ENCODE peak calls at places on chromosome 2, in five cellular contexts. One of them, this sample, is unnamed.

GRCh38 chr2:232418466-232419244 is 12.0 kb downstream of the ALPG start:
- DNase-seq in HepG2: no peak
- DNase-seq in HCT116: no peak
- DNase-seq in H1: no peak
- DNase-seq in K562: no peak
- DNase-seq in this sample: no peak

GRCh38 chr2:168348076-168348475 is 100.7 kb upstream of the STK39 start:
- DNase-seq in K562: peak
- DNase-seq in H1: no peak
- DNase-seq in HCT116: peak
- DNase-seq in HepG2: peak
- DNase-seq in this sample: no peak

GRCh38 chr2:191666733-191667132 is 11.2 kb upstream of the NABP1 start:
- DNase-seq in HepG2: no peak
- DNase-seq in H1: no peak
- DNase-seq in HCT116: no peak
- DNase-seq in K562: no peak
- DNase-seq in this sample: peak

GRCh38 chr2:232315049-232315922 is 63.3 kb upstream of the ALPP start:
- DNase-seq in K562: no peak
- DNase-seq in HCT116: no peak
- DNase-seq in HepG2: no peak
- DNase-seq in H1: no peak
- DNase-seq in this sample: peak

GRCh38 chr2:23651187-23651983 is 266.4 kb downstream of the KLHL29 start:
- DNase-seq in K562: no peak
- DNase-seq in HCT116: no peak
- DNase-seq in H1: no peak
- DNase-seq in HepG2: peak
- DNase-seq in this sample: no peak

GRCh38 chr2:15486770-15487169 is 74.4 kb downstream of the NBAS start:
- DNase-seq in HepG2: no peak
- DNase-seq in H1: no peak
- DNase-seq in K562: no peak
- DNase-seq in HCT116: no peak
- DNase-seq in this sample: no peak

GRCh38 chr2:119028327-119029174 is 86.6 kb downstream of the MARCO start:
- DNase-seq in HepG2: peak
- DNase-seq in H1: no peak
- DNase-seq in K562: peak
- DNase-seq in HCT116: peak
- DNase-seq in this sample: no peak

GRCh38 chr2:118943286-118943685 is 1.3 kb downstream of the MARCO start:
- DNase-seq in K562: no peak
- DNase-seq in H1: no peak
- DNase-seq in HCT116: no peak
- DNase-seq in HepG2: no peak
- DNase-seq in this sample: no peak

GRCh38 chr2:234392230-234392629 is 104.7 kb downstream of the ARL4C start:
- DNase-seq in HepG2: no peak
- DNase-seq in K562: no peak
- DNase-seq in HCT116: no peak
- DNase-seq in H1: no peak
- DNase-seq in this sample: no peak

GRCh38 chr2:208037564-208038487 is 12.5 kb upstream of the PLEKHM3 start:
- DNase-seq in HCT116: no peak
- DNase-seq in H1: no peak
- DNase-seq in K562: no peak
- DNase-seq in HepG2: no peak
- DNase-seq in this sample: no peak

GRCh38 chr2:216023055-216023648 is 9.8 kb upstream of the MREG start:
- DNase-seq in HCT116: peak
- DNase-seq in HepG2: peak
- DNase-seq in K562: peak
- DNase-seq in H1: peak
- DNase-seq in this sample: no peak

GRCh38 chr2:119263025-119263424 is 39.4 kb downstream of the STEAP3 start:
- DNase-seq in H1: no peak
- DNase-seq in HepG2: no peak
- DNase-seq in K562: no peak
- DNase-seq in HCT116: no peak
- DNase-seq in this sample: no peak

GRCh38 chr2:141492816-141493215 is 638.0 kb downstream of the LRP1B start:
- DNase-seq in H1: no peak
- DNase-seq in HCT116: no peak
- DNase-seq in K562: no peak
- DNase-seq in HepG2: no peak
- DNase-seq in this sample: no peak
- TF ChIP-seq ZNF274 in H1: no peak
- TF ChIP-seq ZNF274 in HCT116: no peak
- TF ChIP-seq ZNF274 in K562: no peak
- TF ChIP-seq ZNF274 in HepG2: no peak
- TF ChIP-seq ZNF274 in this sample: no peak

GRCh38 chr2:73177645-73178255 is 24.6 kb upstream of the NOTO start:
- DNase-seq in HCT116: no peak
- DNase-seq in H1: no peak
- DNase-seq in HepG2: no peak
- DNase-seq in K562: no peak
- DNase-seq in this sample: no peak
- TF ChIP-seq CTCF in HCT116: no peak
- TF ChIP-seq CTCF in H1: no peak
- TF ChIP-seq CTCF in HepG2: peak
- TF ChIP-seq CTCF in K562: no peak
- TF ChIP-seq CTCF in this sample: no peak

GRCh38 chr2:28085183-28085582 is 194.7 kb downstream of the BABAM2 start:
- DNase-seq in H1: no peak
- DNase-seq in HCT116: no peak
- DNase-seq in K562: no peak
- DNase-seq in HepG2: no peak
- DNase-seq in this sample: no peak
- TF ChIP-seq ZNF274 in H1: no peak
- TF ChIP-seq ZNF274 in HCT116: no peak
- TF ChIP-seq ZNF274 in K562: no peak
- TF ChIP-seq ZNF274 in HepG2: no peak
- TF ChIP-seq ZNF274 in this sample: no peak

DNA sequence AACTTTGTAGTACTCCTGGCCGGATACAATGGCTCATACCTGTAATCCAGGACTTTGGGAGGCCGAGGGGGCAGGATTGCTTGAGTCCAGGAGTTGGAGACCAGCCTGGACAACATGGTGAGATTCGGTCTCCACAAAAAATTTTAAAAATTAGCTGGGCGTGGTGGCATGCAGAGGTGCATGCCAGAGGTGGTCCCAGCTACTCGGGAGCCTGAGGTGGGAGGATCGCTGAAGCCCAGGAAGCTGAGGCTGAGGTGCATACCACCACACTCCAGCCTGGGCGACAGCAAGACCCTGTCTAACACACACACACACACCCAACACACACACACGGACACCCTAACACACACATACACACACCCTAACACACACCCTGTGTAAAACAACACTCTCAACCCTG is 55.6 kb downstream of the HDAC4 start:
- DNase-seq in HepG2: no peak
- DNase-seq in H1: no peak
- DNase-seq in HCT116: no peak
- DNase-seq in K562: no peak
- DNase-seq in this sample: no peak
- TF ChIP-seq CTCF in HepG2: no peak
- TF ChIP-seq CTCF in H1: no peak
- TF ChIP-seq CTCF in HCT116: no peak
- TF ChIP-seq CTCF in K562: no peak
- TF ChIP-seq CTCF in this sample: no peak

GRCh38 chr2:165563468-165564225 is 94.1 kb downstream of the CSRNP3 start:
- DNase-seq in HCT116: no peak
- DNase-seq in K562: no peak
- DNase-seq in H1: no peak
- DNase-seq in HepG2: peak
- DNase-seq in this sample: no peak
- TF ChIP-seq ZNF274 in HCT116: no peak
- TF ChIP-seq ZNF274 in K562: no peak
- TF ChIP-seq ZNF274 in H1: no peak
- TF ChIP-seq ZNF274 in HepG2: no peak
- TF ChIP-seq ZNF274 in this sample: no peak

GRCh38 chr2:236120006-236120740 is 48.0 kb downstream of the GBX2 start:
- DNase-seq in H1: no peak
- DNase-seq in K562: no peak
- DNase-seq in HCT116: no peak
- DNase-seq in HepG2: no peak
- DNase-seq in this sample: no peak
- TF ChIP-seq CTCF in H1: no peak
- TF ChIP-seq CTCF in K562: no peak
- TF ChIP-seq CTCF in HCT116: no peak
- TF ChIP-seq CTCF in HepG2: no peak
- TF ChIP-seq CTCF in this sample: no peak

DNA sequence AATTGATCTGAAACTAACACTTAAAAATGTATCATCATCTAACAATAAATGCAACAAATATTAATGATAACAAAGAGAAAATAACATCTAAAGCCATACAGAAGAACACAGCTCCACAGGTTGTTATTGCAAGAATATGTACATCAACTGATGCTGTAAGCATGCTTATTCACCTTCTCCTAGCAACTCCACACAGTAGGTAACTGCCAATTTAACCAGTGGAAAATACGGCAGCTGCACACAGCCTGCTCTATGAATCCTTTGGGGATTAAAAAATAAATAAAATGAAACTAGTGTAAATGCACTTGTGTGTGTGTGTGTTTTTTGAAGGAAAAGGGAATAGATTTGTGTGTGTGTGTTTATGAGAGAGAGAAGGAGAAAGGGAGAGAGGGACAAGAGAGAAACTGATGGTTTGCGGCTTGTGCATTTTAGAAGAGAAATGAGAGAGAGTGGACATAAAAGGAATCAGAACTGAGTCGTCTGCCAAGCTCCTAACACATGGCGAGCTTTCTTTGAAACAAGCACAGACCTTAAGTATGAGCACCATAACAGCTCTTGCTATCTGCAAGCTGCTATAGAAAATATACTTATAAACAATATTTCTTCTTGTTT is 96.2 kb upstream of the PDE1A start:
- DNase-seq in H1: no peak
- DNase-seq in HepG2: no peak
- DNase-seq in K562: no peak
- DNase-seq in HCT116: no peak
- DNase-seq in this sample: no peak
- TF ChIP-seq ZNF274 in H1: no peak
- TF ChIP-seq ZNF274 in HepG2: no peak
- TF ChIP-seq ZNF274 in K562: no peak
- TF ChIP-seq ZNF274 in HCT116: no peak
- TF ChIP-seq ZNF274 in this sample: no peak

GRCh38 chr2:176117162-176117822 is 714 bp downstream of the HOXD10 start:
- DNase-seq in HepG2: no peak
- DNase-seq in K562: no peak
- DNase-seq in HCT116: no peak
- DNase-seq in H1: no peak
- DNase-seq in this sample: no peak

GRCh38 chr2:176120369-176121307 is 1.9 kb upstream of the HOXD9 start:
- DNase-seq in HCT116: no peak
- DNase-seq in K562: no peak
- DNase-seq in H1: no peak
- DNase-seq in HepG2: no peak
- DNase-seq in this sample: no peak

GRCh38 chr2:176115883-176116813 is at the start of gene HOXD10:
- DNase-seq in H1: no peak
- DNase-seq in K562: peak
- DNase-seq in HCT116: no peak
- DNase-seq in HepG2: no peak
- DNase-seq in this sample: no peak

GRCh38 chr2:176117823-176118376 is 1.3 kb downstream of the HOXD10 start:
- DNase-seq in K562: no peak
- DNase-seq in HCT116: no peak
- DNase-seq in H1: no peak
- DNase-seq in HepG2: no peak
- DNase-seq in this sample: no peak

GRCh38 chr2:176118606-176119370 is 2.2 kb downstream of the HOXD10 start:
- DNase-seq in HCT116: peak
- DNase-seq in HepG2: peak
- DNase-seq in H1: no peak
- DNase-seq in K562: peak
- DNase-seq in this sample: no peak
- TF ChIP-seq CTCF in HCT116: peak
- TF ChIP-seq CTCF in HepG2: peak
- TF ChIP-seq CTCF in H1: peak
- TF ChIP-seq CTCF in K562: peak
- TF ChIP-seq CTCF in this sample: peak

DNA sequence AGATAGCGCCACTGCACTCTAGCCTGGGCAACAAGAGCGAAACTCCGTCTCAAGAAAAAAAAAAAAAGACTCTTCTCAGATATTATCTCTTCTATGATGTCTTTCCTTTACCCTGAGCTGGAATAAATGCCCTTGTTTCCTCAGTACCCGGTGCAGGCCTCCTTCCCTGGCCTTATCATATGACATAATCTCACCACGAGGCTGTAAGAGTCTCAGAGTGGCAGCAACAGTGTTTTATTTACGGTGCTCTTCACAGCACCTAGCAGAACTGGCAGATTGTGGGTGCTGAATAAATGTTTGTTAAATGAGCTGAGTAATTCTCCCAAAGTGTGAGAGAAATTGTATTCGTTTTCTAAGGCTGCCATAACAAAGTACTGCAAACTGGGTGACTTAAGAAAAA is 82.8 kb upstream of the CD28 start:
- DNase-seq in K562: no peak
- DNase-seq in H1: no peak
- DNase-seq in HCT116: no peak
- DNase-seq in HepG2: no peak
- DNase-seq in this sample: no peak
- TF ChIP-seq ZNF274 in K562: no peak
- TF ChIP-seq ZNF274 in H1: no peak
- TF ChIP-seq ZNF274 in HCT116: no peak
- TF ChIP-seq ZNF274 in HepG2: no peak
- TF ChIP-seq ZNF274 in this sample: no peak

This sample was measured in GM12878.